ENCODE peak calls at places on chromosomes 16 and 17, in ten cellular contexts. V is KBM-7; X is pancreas; O is ureter; E is COR-L47; Y is stimulated activated CD4-positive, alpha-beta T cell treated with anti-CD3 and anti-CD28 coated beads, Interleukin-2, amount 100 ng/mL, for 48 hours; C is NCI-H345; T is fibroblast of the aortic adventitia; S is GM04504; K is ELF-1. W is an unnamed sample.

GRCh38 chr16:25045696-25046381 is 30.7 kb upstream of the ARHGAP17 start:
- DNase-seq in V (no peak), X (no peak), O (no peak), E (no peak), Y (no peak), C (no peak), T (peak), S (peak), K (no peak), W (no peak)

GRCh38 chr17:14559720-14560119 is 258.8 kb downstream of the HS3ST3B1 start:
- DNase-seq in V (no peak), X (no peak), O (no peak), E (no peak), Y (no peak), C (no peak), T (no peak), S (no peak), K (peak), W (peak)

GRCh38 chr17:80907281-80907680 is 84.4 kb upstream of the CHMP6 start:
- DNase-seq in V (no peak), X (no peak), O (no peak), E (no peak), Y (no peak), C (no peak), T (no peak), S (no peak), K (no peak), W (no peak)

GRCh38 chr17:58308173-58308984 is 20.2 kb downstream of the TSPOAP1 start:
- DNase-seq in V (no peak), X (peak), O (peak), E (peak), Y (no peak), C (no peak), T (no peak), S (no peak), K (peak), W (no peak)

GRCh38 chr17:30586818-30587595 is 109.8 kb downstream of the GOSR1 start:
- DNase-seq in V (no peak), X (no peak), O (no peak), E (no peak), Y (no peak), C (no peak), T (peak), S (no peak), K (no peak), W (no peak)

GRCh38 chr16:56350491-56351405 is 74.6 kb downstream of the AMFR start:
- DNase-seq in V (no peak), X (peak), O (no peak), E (no peak), Y (no peak), C (no peak), T (no peak), S (no peak), K (no peak), W (no peak)

GRCh38 chr17:72359811-72360210 is 239.0 kb downstream of the SOX9 start:
- DNase-seq in V (no peak), X (peak), O (no peak), E (no peak), Y (no peak), C (no peak), T (no peak), S (no peak), K (no peak), W (no peak)

GRCh38 chr17:67238976-67239375 is 6.0 kb downstream of the HELZ start:
- DNase-seq in V (no peak), X (no peak), O (no peak), E (no peak), Y (no peak), C (no peak), T (no peak), S (no peak), K (no peak), W (no peak)

GRCh38 chr16:710500-711075 is 4.3 kb upstream of the METRN start:
- DNase-seq in V (no peak), X (no peak), O (no peak), E (no peak), Y (no peak), C (no peak), T (no peak), S (no peak), K (no peak), W (no peak)

GRCh38 chr17:41177727-41178271 is at the start of gene KRTAP4-2:
- DNase-seq in V (no peak), X (no peak), O (no peak), E (no peak), Y (no peak), C (no peak), T (no peak), S (no peak), K (no peak), W (no peak)

GRCh38 chr17:29546085-29546484 is 20.8 kb downstream of the ABHD15 start:
- DNase-seq in V (no peak), X (no peak), O (no peak), E (no peak), Y (no peak), C (no peak), T (peak), S (no peak), K (no peak), W (no peak)

W was measured in OCI-LY7.